ENCODE peak calls at places on chromosomes 11 and 22, in eight cellular contexts. Y, W, Z, F, B, P, R and K are unnamed samples.

GRCh38 chr11:11119917-11120316 is 233.1 kb downstream of the CSNK2A3 start:
- DNase-seq in Y (no peak), W (no peak), Z (no peak), F (no peak), B (no peak), P (no peak), R (no peak), K (no peak)

GRCh38 chr11:96254087-96254486 is 88.9 kb downstream of the MAML2 start:
- DNase-seq in Y (no peak), W (no peak), Z (peak), F (no peak), B (no peak), P (no peak), R (no peak), K (no peak)

GRCh38 chr11:108160970-108161566 is 39.7 kb downstream of the ACAT1 start:
- DNase-seq in Y (no peak), W (no peak), Z (peak), F (no peak), B (no peak), P (no peak), R (no peak), K (no peak)

GRCh38 chr11:71145368-71145767 is 107.0 kb downstream of the SHANK2 start:
- DNase-seq in Y (no peak), W (no peak), Z (no peak), F (no peak), B (no peak), P (no peak), R (no peak), K (no peak)

GRCh38 chr22:36447634-36448033 is 33.8 kb downstream of the TXN2 start:
- DNase-seq in Y (no peak), W (no peak), Z (no peak), F (no peak), B (no peak), P (no peak), R (no peak), K (no peak)

GRCh38 chr11:19259487-19260345 is 19.0 kb upstream of the E2F8 start:
- DNase-seq in Y (peak), W (peak), Z (peak), F (peak), B (peak), P (peak), R (peak), K (peak)

GRCh38 chr11:106520146-106520912 is 442.9 kb downstream of the AASDHPPT start:
- DNase-seq in Y (no peak), W (no peak), Z (no peak), F (no peak), B (no peak), P (no peak), R (no peak), K (no peak)

GRCh38 chr22:37267661-37268413 is 14.5 kb upstream of the CYTH4 start:
- DNase-seq in Y (no peak), W (no peak), Z (peak), F (no peak), B (no peak), P (no peak), R (no peak), K (no peak)

GRCh38 chr22:37060801-37061610 is 9.5 kb downstream of the KCTD17 start:
- DNase-seq in Y (no peak), W (no peak), Z (peak), F (no peak), B (no peak), P (no peak), R (peak), K (peak)

GRCh38 chr11:44300881-44301855 is 8.8 kb downstream of the ALX4 start:
- DNase-seq in Y (no peak), W (no peak), Z (no peak), F (no peak), B (no peak), P (no peak), R (no peak), K (no peak)

GRCh38 chr11:101880208-101880607 is 34.6 kb upstream of the CEP126 start:
- DNase-seq in Y (no peak), W (no peak), Z (peak), F (no peak), B (peak), P (peak), R (peak), K (peak)

GRCh38 chr22:50363411-50364194 is 20.5 kb downstream of the PPP6R2 start:
- DNase-seq in Y (no peak), W (no peak), Z (no peak), F (no peak), B (no peak), P (no peak), R (no peak), K (no peak)